ENCODE peak calls at places on chromosomes 4 and X, in five cellular contexts. G, T, M, K and R are unnamed samples.

GRCh38 chr4:1880332-1880731 is 9.1 kb downstream of the NSD2 start:
- DNase-seq in G (no peak), T (no peak), M (no peak), K (no peak), R (no peak)

GRCh38 chr4:87270144-87270543 is 49.7 kb upstream of the KLHL8 start:
- DNase-seq in G (peak), T (peak), M (peak), K (peak), R (peak)

GRCh38 chr4:187235456-187236170 is 512.0 kb upstream of the FAT1 start:
- DNase-seq in G (no peak), T (no peak), M (peak), K (no peak), R (no peak)

GRCh38 chr4:3306465-3306864 is 13.6 kb downstream of the RGS12 start:
- DNase-seq in G (no peak), T (no peak), M (no peak), K (no peak), R (no peak)

GRCh38 chr4:1191621-1192020 is 19.2 kb upstream of the SPON2 start:
- DNase-seq in G (no peak), T (no peak), M (no peak), K (no peak), R (no peak)

GRCh38 chr4:150280081-150280950 is 202.1 kb downstream of the DCLK2 start:
- DNase-seq in G (peak), T (peak), M (peak), K (no peak), R (peak)

GRCh38 chr4:3681191-3681590 is 85.0 kb upstream of the ADRA2C start:
- DNase-seq in G (no peak), T (no peak), M (no peak), K (no peak), R (no peak)

GRCh38 chr4:73674451-73674919 is 54.2 kb upstream of the RASSF6 start:
- DNase-seq in G (peak), T (no peak), M (peak), K (no peak), R (no peak)

GRCh38 chr4:110073045-110073845 is 125.2 kb downstream of the ELOVL6 start:
- DNase-seq in G (peak), T (no peak), M (peak), K (no peak), R (no peak)

GRCh38 chrX:3345281-3346081 is 971 bp downstream of the MXRA5 start:
- DNase-seq in G (no peak), T (peak), M (peak), K (no peak), R (peak)

GRCh38 chr4:17702666-17703065 is 78.8 kb downstream of the FAM184B start:
- DNase-seq in G (no peak), T (no peak), M (no peak), K (no peak), R (no peak)

DNA sequence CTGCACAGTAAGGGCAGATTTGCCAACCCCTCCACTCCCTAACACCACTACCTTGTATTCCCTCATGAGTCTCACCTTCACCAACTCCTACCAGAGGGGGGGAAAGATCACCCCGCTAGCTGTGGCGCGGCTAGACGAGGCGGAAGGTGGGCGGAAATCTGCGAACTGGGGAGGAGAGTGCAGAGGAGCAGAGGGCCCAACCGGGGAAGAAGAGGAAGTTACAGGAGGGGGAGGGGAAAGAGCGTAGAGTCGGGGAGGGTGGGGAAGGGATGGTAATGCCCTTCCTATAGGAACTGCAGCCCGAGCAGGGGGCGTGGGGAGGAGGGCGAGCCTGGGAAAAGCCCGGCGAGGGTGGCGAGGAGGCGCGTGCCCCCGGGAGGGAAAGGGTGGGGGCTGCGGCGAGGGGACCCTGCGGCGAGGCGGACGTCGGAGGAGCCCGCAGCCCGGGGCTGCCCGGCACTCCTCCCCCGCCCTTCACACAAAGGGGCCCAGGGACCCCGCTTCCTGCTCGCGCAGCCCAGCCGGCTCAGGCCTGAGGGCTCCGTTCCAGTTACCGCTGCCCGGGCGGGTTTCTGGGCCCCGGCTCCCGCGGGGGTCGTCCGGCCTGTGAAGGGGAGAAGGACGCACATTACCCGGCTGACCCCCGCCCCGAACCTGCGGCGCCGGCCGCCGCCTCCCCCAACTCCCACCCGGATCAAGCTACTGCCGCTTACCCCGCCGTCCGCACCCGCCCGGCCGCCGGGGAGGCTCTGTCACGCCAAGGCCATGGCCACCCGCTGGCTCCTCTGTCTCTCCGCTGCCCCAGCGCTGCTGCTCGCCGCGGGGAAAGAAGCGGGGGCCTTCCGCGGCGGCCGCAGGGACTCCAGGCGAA is 1.8 kb downstream of the RAP2C start:
- DNase-seq in G (peak), T (peak), M (peak), K (peak), R (peak)
- H3K18ac ChIP-seq in G (peak), T (peak), M (peak), K (no peak), R (peak)

GRCh38 chr4:127875791-127876190 is 4.9 kb upstream of the PLK4 start:
- DNase-seq in G (no peak), T (no peak), M (no peak), K (no peak), R (no peak)

GRCh38 chr4:127881565-127881869 is 824 bp downstream of the PLK4 start:
- DNase-seq in G (no peak), T (no peak), M (no peak), K (no peak), R (no peak)

DNA sequence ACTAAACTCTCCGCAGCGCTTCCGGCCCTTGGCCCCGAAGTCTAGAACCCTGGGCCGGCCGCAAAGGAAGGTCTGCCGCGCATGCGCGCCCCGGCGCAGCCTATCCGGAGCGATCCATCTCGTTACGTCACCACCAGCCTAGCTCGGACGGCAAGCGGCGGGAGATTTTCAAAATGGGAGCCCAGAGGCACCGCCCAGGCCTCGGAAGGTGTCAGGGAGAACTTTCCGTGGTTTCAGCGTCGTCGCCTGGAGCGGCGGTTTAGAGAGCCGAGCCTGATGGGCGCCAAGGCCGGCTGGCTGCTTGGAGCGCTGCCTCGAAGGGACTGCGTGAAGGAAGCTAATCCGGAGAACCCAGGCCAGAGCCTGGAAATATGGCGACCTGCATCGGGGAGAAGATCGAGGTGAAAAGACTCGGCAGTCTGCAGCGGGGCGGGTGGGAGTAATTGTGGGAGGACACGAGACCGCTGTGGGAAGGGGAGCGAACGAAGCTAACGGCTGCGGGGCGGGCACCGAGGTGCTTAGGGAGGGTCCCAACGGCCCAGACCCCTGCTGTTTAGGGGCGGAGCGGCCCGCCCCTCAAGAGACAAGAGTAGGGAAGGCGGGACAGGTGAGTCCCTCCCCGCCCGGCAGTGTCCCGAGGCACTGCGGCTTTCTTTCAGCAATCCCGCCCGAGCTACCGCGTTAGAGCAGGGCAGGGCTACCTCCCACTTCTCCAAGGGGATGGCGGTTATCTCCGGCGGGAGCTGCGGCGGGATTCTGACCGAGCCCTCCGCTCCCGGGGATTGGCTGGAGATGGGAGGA is at the start of gene PLK4:
- DNase-seq in G (peak), T (peak), M (peak), K (peak), R (peak)
- H2BK15ac ChIP-seq in G (peak), T (no peak), M (no peak), K (no peak), R (no peak)

DNA sequence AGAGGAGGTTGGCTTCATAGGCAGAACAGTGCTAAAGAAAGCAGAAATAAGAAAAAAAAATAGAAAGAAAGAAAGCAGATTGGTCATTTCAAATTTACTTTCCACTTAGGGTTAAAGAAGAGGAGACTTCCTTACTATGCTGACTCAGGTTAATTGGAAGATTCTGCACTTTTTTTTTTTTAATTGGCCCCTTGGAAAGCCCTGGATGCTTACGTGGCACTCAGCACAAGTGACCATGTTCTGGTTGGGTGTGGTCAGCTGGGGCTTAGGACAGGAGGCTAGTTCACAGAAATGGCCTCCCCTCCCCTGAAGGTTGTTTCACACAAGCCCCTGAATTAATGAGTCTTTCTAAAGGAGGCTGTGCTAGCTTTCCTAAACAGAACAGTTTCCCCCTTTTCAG is 14.5 kb downstream of the MAGEA9B start:
- DNase-seq in G (no peak), T (no peak), M (no peak), K (no peak), R (no peak)
- H3K4me3 ChIP-seq in G (no peak), T (no peak), M (no peak), K (no peak), R (no peak)

GRCh38 chr4:27088491-27088890 is 227.8 kb downstream of the STIM2 start:
- DNase-seq in G (no peak), T (no peak), M (peak), K (no peak), R (peak)
- H3K18ac ChIP-seq in G (no peak), T (no peak), M (no peak), K (peak), R (no peak)